ENCODE peak calls at places on chromosome 7, in seven cellular contexts. A, F, W, G, J, B and C are unnamed samples.
A peak's percentile ranks its signal among the peaks of the same experiment; 100 is the strongest.

GRCh38 chr7:26397786-26398435 is 106.2 kb downstream of the SNX10 start:
- DNase-seq in A (no peak), J (no peak), F (no peak), B (peak; percentile 32), G (peak; percentile 75), W (no peak), C (no peak)

GRCh38 chr7:158057446-158057845 is 530.2 kb downstream of the PTPRN2 start:
- DNase-seq in F (no peak), W (no peak), J (peak; percentile 35), B (no peak), A (no peak), G (no peak), C (no peak)

GRCh38 chr7:94056796-94057207 is 52.6 kb upstream of the BET1 start:
- DNase-seq in A (no peak), F (peak; percentile 85), J (no peak), W (no peak), B (no peak), G (no peak), C (peak; percentile 99)

GRCh38 chr7:6650521-6651011 is 13.4 kb downstream of the ZNF316 start:
- DNase-seq in F (no peak), B (no peak), A (no peak), J (peak; percentile 66), W (no peak), G (no peak), C (no peak)

GRCh38 chr7:50632561-50633413 is 67.6 kb upstream of the DDC start:
- DNase-seq in A (no peak), F (no peak), B (no peak), J (no peak), W (peak; percentile 27), G (no peak), C (no peak)

GRCh38 chr7:99944508-99945070 is 15.2 kb upstream of the GJC3 start:
- DNase-seq in A (no peak), B (no peak), G (no peak), F (no peak), J (no peak), W (no peak), C (no peak)

GRCh38 chr7:69845721-69846495 is 247.6 kb downstream of the AUTS2 start:
- DNase-seq in F (no peak), W (no peak), B (no peak), J (no peak), G (no peak), A (peak; percentile 86), C (no peak)

GRCh38 chr7:70156052-70156451 is 557.8 kb downstream of the AUTS2 start:
- DNase-seq in B (no peak), J (no peak), G (no peak), A (no peak), F (no peak), W (no peak), C (no peak)

GRCh38 chr7:5430612-5430947 is 6.9 kb upstream of the TNRC18 start:
- DNase-seq in J (no peak), F (no peak), W (no peak), B (no peak), A (no peak), G (no peak), C (no peak)

GRCh38 chr7:143884978-143885559 is 16.9 kb downstream of the TCAF1 start:
- DNase-seq in F (no peak), B (peak; percentile 84), W (no peak), G (peak; percentile 85), J (no peak), A (no peak), C (no peak)

GRCh38 chr7:158950914-158951635 is 94.7 kb downstream of the DYNC2I1 start:
- DNase-seq in A (no peak), W (no peak), G (no peak), B (no peak), J (no peak), F (no peak), C (no peak)

GRCh38 chr7:138872576-138872975 is 74.6 kb upstream of the ATP6V0A4 start:
- DNase-seq in B (no peak), A (no peak), F (no peak), W (no peak), J (no peak), G (no peak), C (no peak)

GRCh38 chr7:7696458-7697119 is 21.8 kb downstream of the RPA3 start:
- DNase-seq in W (no peak), B (no peak), G (no peak), J (no peak), F (no peak), A (no peak), C (peak; percentile 63)

GRCh38 chr7:98110249-98111022 is 3.8 kb downstream of the LMTK2 start:
- DNase-seq in A (no peak), B (no peak), J (no peak), F (no peak), G (no peak), W (no peak), C (no peak)

GRCh38 chr7:138002828-138003189 is 923 bp upstream of the CREB3L2 start:
- DNase-seq in F (no peak), B (no peak), J (no peak), A (no peak), G (no peak), W (no peak), C (no peak)

GRCh38 chr7:127713758-127714157 is 61.8 kb downstream of the SND1 start:
- DNase-seq in A (no peak), J (no peak), B (peak; percentile 34), G (no peak), W (no peak), F (no peak), C (no peak)

GRCh38 chr7:127912901-127913300 is 118.3 kb downstream of the LRRC4 start:
- DNase-seq in W (no peak), F (no peak), A (no peak), G (no peak), J (no peak), B (no peak), C (no peak)

GRCh38 chr7:99614495-99614894 is 2.3 kb upstream of the ZSCAN25 start:
- DNase-seq in A (no peak), G (no peak), B (no peak), F (no peak), J (no peak), W (no peak), C (no peak)

GRCh38 chr7:7264306-7265040 is 82.1 kb downstream of the C1GALT1 start:
- DNase-seq in B (no peak), G (no peak), W (no peak), J (no peak), A (no peak), F (no peak), C (no peak)

GRCh38 chr7:70849580-70850235 is 282.2 kb upstream of the GALNT17 start:
- DNase-seq in B (no peak), W (no peak), A (no peak), G (no peak), F (no peak), J (no peak), C (no peak)

GRCh38 chr7:44081266-44081748 is 1.0 kb downstream of the POLM start:
- DNase-seq in F (no peak), J (no peak), W (no peak), B (no peak), G (no peak), A (no peak), C (no peak)

GRCh38 chr7:55053651-55054226 is 34.9 kb downstream of the EGFR start:
- DNase-seq in A (no peak), W (no peak), B (no peak), F (no peak), G (no peak), J (no peak), C (no peak)

GRCh38 chr7:50387351-50387750 is 62.8 kb downstream of the FIGNL1 start:
- DNase-seq in J (no peak), B (no peak), G (no peak), A (no peak), W (no peak), F (no peak), C (no peak)

GRCh38 chr7:342681-343216 is 52.8 kb downstream of the FOXL3 start:
- DNase-seq in G (no peak), W (no peak), F (no peak), J (no peak), B (no peak), A (no peak), C (no peak)